ENCODE peak calls at places on chromosomes 13 and 19, in four cellular contexts. One of them, this sample, is unnamed.

GRCh38 chr13:50358221-50358620 is 343.0 kb downstream of the KCNRG start:
- DNase-seq in PC-3: peak
- DNase-seq in activated T-cell treated with anti-CD3 and anti-CD28 coated beads for 1 hour: no peak
- DNase-seq in islet precursor cell: no peak
- DNase-seq in this sample: no peak

GRCh38 chr13:31282741-31283455 is 83.1 kb downstream of the B3GLCT start:
- DNase-seq in PC-3: peak
- DNase-seq in activated T-cell treated with anti-CD3 and anti-CD28 coated beads for 1 hour: no peak
- DNase-seq in islet precursor cell: no peak
- DNase-seq in this sample: no peak

GRCh38 chr13:32804673-32805260 is 211.5 kb upstream of the KL start:
- DNase-seq in PC-3: peak
- DNase-seq in activated T-cell treated with anti-CD3 and anti-CD28 coated beads for 1 hour: no peak
- DNase-seq in islet precursor cell: no peak
- DNase-seq in this sample: no peak

GRCh38 chr19:38209671-38210457 is 14.2 kb downstream of the DPF1 start:
- DNase-seq in PC-3: no peak
- DNase-seq in activated T-cell treated with anti-CD3 and anti-CD28 coated beads for 1 hour: no peak
- DNase-seq in islet precursor cell: peak
- DNase-seq in this sample: no peak

GRCh38 chr19:58399903-58400637 is 4.6 kb downstream of the RNF225 start:
- DNase-seq in PC-3: no peak
- DNase-seq in activated T-cell treated with anti-CD3 and anti-CD28 coated beads for 1 hour: no peak
- DNase-seq in islet precursor cell: no peak
- DNase-seq in this sample: no peak

GRCh38 chr13:24680258-24680920 is at the start of gene ATP12A:
- DNase-seq in PC-3: no peak
- DNase-seq in activated T-cell treated with anti-CD3 and anti-CD28 coated beads for 1 hour: peak
- DNase-seq in islet precursor cell: peak
- DNase-seq in this sample: peak

GRCh38 chr13:27783111-27783510 is 9.2 kb upstream of the GSX1 start:
- DNase-seq in PC-3: peak
- DNase-seq in activated T-cell treated with anti-CD3 and anti-CD28 coated beads for 1 hour: no peak
- DNase-seq in islet precursor cell: peak
- DNase-seq in this sample: no peak

GRCh38 chr13:50355797-50356196 is 340.6 kb downstream of the KCNRG start:
- DNase-seq in PC-3: no peak
- DNase-seq in activated T-cell treated with anti-CD3 and anti-CD28 coated beads for 1 hour: no peak
- DNase-seq in islet precursor cell: no peak
- DNase-seq in this sample: no peak

GRCh38 chr13:66794340-66795031 is 435.6 kb downstream of the PCDH9 start:
- DNase-seq in PC-3: no peak
- DNase-seq in activated T-cell treated with anti-CD3 and anti-CD28 coated beads for 1 hour: no peak
- DNase-seq in islet precursor cell: no peak
- DNase-seq in this sample: peak

GRCh38 chr13:38012096-38012495 is 142.5 kb upstream of the TRPC4 start:
- DNase-seq in PC-3: no peak
- DNase-seq in activated T-cell treated with anti-CD3 and anti-CD28 coated beads for 1 hour: no peak
- DNase-seq in islet precursor cell: no peak
- DNase-seq in this sample: no peak

GRCh38 chr13:109224033-109224432 is 562.4 kb downstream of the IRS2 start:
- DNase-seq in PC-3: no peak
- DNase-seq in activated T-cell treated with anti-CD3 and anti-CD28 coated beads for 1 hour: no peak
- DNase-seq in islet precursor cell: no peak
- DNase-seq in this sample: no peak

This sample was measured in MM.1S.